ENCODE peak calls at places on chromosomes 4 and X, in seven cellular contexts. One of them, this sample, is unnamed.

GRCh38 chr4:6446130-6446482 is 26.3 kb downstream of the PPP2R2C start:
- DNase-seq in suprapubic skin: no peak
- DNase-seq in retinal pigment epithelial cell: no peak
- DNase-seq in fibroblast of the aortic adventitia: no peak
- DNase-seq in endothelial cell: no peak
- DNase-seq in right atrium auricular region: no peak
- DNase-seq in RWPE2: no peak
- DNase-seq in this sample: no peak

GRCh38 chr4:174154455-174154854 is 129.0 kb downstream of the FBXO8 start:
- DNase-seq in endothelial cell: no peak
- DNase-seq in suprapubic skin: no peak
- DNase-seq in retinal pigment epithelial cell: peak; percentile 20
- DNase-seq in fibroblast of the aortic adventitia: peak; percentile 80
- DNase-seq in RWPE2: no peak
- DNase-seq in right atrium auricular region: no peak
- DNase-seq in this sample: no peak

GRCh38 chr4:81919810-81920209 is 448.1 kb upstream of the RASGEF1B start:
- DNase-seq in RWPE2: no peak
- DNase-seq in endothelial cell: peak; percentile 10
- DNase-seq in retinal pigment epithelial cell: no peak
- DNase-seq in fibroblast of the aortic adventitia: no peak
- DNase-seq in right atrium auricular region: no peak
- DNase-seq in suprapubic skin: no peak
- DNase-seq in this sample: no peak

GRCh38 chr4:122576261-122577188 is 44.3 kb downstream of the IL21 start:
- DNase-seq in endothelial cell: peak; percentile 36
- DNase-seq in right atrium auricular region: no peak
- DNase-seq in retinal pigment epithelial cell: no peak
- DNase-seq in RWPE2: no peak
- DNase-seq in suprapubic skin: no peak
- DNase-seq in fibroblast of the aortic adventitia: peak; percentile 76
- DNase-seq in this sample: no peak

GRCh38 chr4:76194325-76194724 is 19.3 kb downstream of the SCARB2 start:
- DNase-seq in suprapubic skin: no peak
- DNase-seq in fibroblast of the aortic adventitia: peak; percentile 98
- DNase-seq in RWPE2: no peak
- DNase-seq in retinal pigment epithelial cell: peak; percentile 87
- DNase-seq in endothelial cell: no peak
- DNase-seq in right atrium auricular region: no peak
- DNase-seq in this sample: no peak

GRCh38 chr4:37699874-37700481 is 13.8 kb upstream of the RELL1 start:
- DNase-seq in retinal pigment epithelial cell: no peak
- DNase-seq in endothelial cell: no peak
- DNase-seq in RWPE2: no peak
- DNase-seq in fibroblast of the aortic adventitia: no peak
- DNase-seq in right atrium auricular region: no peak
- DNase-seq in suprapubic skin: no peak
- DNase-seq in this sample: no peak

GRCh38 chr4:155935389-155935986 is 18.2 kb downstream of the CTSO start:
- DNase-seq in fibroblast of the aortic adventitia: no peak
- DNase-seq in endothelial cell: no peak
- DNase-seq in RWPE2: no peak
- DNase-seq in right atrium auricular region: no peak
- DNase-seq in suprapubic skin: no peak
- DNase-seq in retinal pigment epithelial cell: no peak
- DNase-seq in this sample: no peak

GRCh38 chr4:3418029-3418762 is 23.6 kb upstream of the HGFAC start:
- DNase-seq in retinal pigment epithelial cell: no peak
- DNase-seq in RWPE2: peak; percentile 38
- DNase-seq in endothelial cell: no peak
- DNase-seq in fibroblast of the aortic adventitia: no peak
- DNase-seq in suprapubic skin: peak; percentile 52
- DNase-seq in right atrium auricular region: no peak
- DNase-seq in this sample: no peak

GRCh38 chr4:87150498-87151261 is 69.7 kb downstream of the KLHL8 start:
- DNase-seq in retinal pigment epithelial cell: peak; percentile 21
- DNase-seq in suprapubic skin: no peak
- DNase-seq in RWPE2: no peak
- DNase-seq in endothelial cell: peak; percentile 66
- DNase-seq in fibroblast of the aortic adventitia: peak; percentile 80
- DNase-seq in right atrium auricular region: no peak
- DNase-seq in this sample: no peak

GRCh38 chr4:155566241-155566823 is 100.3 kb upstream of the GUCY1A1 start:
- DNase-seq in endothelial cell: no peak
- DNase-seq in retinal pigment epithelial cell: no peak
- DNase-seq in right atrium auricular region: no peak
- DNase-seq in fibroblast of the aortic adventitia: peak; percentile 14
- DNase-seq in suprapubic skin: no peak
- DNase-seq in RWPE2: no peak
- DNase-seq in this sample: no peak

GRCh38 chrX:23100826-23101225 is 101.1 kb downstream of the DDX53 start:
- DNase-seq in RWPE2: no peak
- DNase-seq in endothelial cell: no peak
- DNase-seq in fibroblast of the aortic adventitia: no peak
- DNase-seq in right atrium auricular region: no peak
- DNase-seq in suprapubic skin: no peak
- DNase-seq in retinal pigment epithelial cell: no peak
- DNase-seq in this sample: no peak

GRCh38 chr4:143405197-143405730 is 68.6 kb downstream of the GAB1 start:
- DNase-seq in RWPE2: no peak
- DNase-seq in suprapubic skin: no peak
- DNase-seq in endothelial cell: no peak
- DNase-seq in retinal pigment epithelial cell: no peak
- DNase-seq in fibroblast of the aortic adventitia: no peak
- DNase-seq in right atrium auricular region: no peak
- DNase-seq in this sample: no peak

GRCh38 chr4:110503588-110504435 is 27.9 kb downstream of the ENPEP start:
- DNase-seq in endothelial cell: no peak
- DNase-seq in right atrium auricular region: no peak
- DNase-seq in fibroblast of the aortic adventitia: peak; percentile 54
- DNase-seq in retinal pigment epithelial cell: no peak
- DNase-seq in RWPE2: no peak
- DNase-seq in suprapubic skin: no peak
- DNase-seq in this sample: no peak

GRCh38 chrX:134836497-134836968 is 154.3 kb upstream of the SMIM10 start:
- DNase-seq in right atrium auricular region: no peak
- DNase-seq in fibroblast of the aortic adventitia: peak; percentile 23
- DNase-seq in endothelial cell: no peak
- DNase-seq in RWPE2: no peak
- DNase-seq in retinal pigment epithelial cell: peak; percentile 24
- DNase-seq in suprapubic skin: no peak
- DNase-seq in this sample: no peak

GRCh38 chr4:107153228-107153627 is 117.1 kb upstream of the DKK2 start:
- DNase-seq in retinal pigment epithelial cell: no peak
- DNase-seq in RWPE2: no peak
- DNase-seq in suprapubic skin: no peak
- DNase-seq in fibroblast of the aortic adventitia: peak; percentile 33
- DNase-seq in right atrium auricular region: no peak
- DNase-seq in endothelial cell: peak; percentile 80
- DNase-seq in this sample: no peak

GRCh38 chrX:102934624-102935023 is 2.4 kb upstream of the RAB40AL start:
- DNase-seq in RWPE2: no peak
- DNase-seq in endothelial cell: peak; percentile 28
- DNase-seq in suprapubic skin: no peak
- DNase-seq in retinal pigment epithelial cell: no peak
- DNase-seq in fibroblast of the aortic adventitia: peak; percentile 37
- DNase-seq in right atrium auricular region: no peak
- DNase-seq in this sample: no peak

GRCh38 chrX:70219938-70220764 is 14.3 kb upstream of the AWAT1 start:
- DNase-seq in retinal pigment epithelial cell: peak; percentile 1
- DNase-seq in fibroblast of the aortic adventitia: peak; percentile 85
- DNase-seq in endothelial cell: no peak
- DNase-seq in right atrium auricular region: no peak
- DNase-seq in suprapubic skin: no peak
- DNase-seq in RWPE2: peak; percentile 58
- DNase-seq in this sample: no peak

GRCh38 chr4:71783972-71784371 is at the start of gene GC:
- DNase-seq in suprapubic skin: no peak
- DNase-seq in RWPE2: no peak
- DNase-seq in right atrium auricular region: no peak
- DNase-seq in endothelial cell: no peak
- DNase-seq in retinal pigment epithelial cell: no peak
- DNase-seq in fibroblast of the aortic adventitia: no peak
- DNase-seq in this sample: no peak

GRCh38 chrX:105564536-105564935 is 257.8 kb upstream of the NRK start:
- DNase-seq in suprapubic skin: no peak
- DNase-seq in fibroblast of the aortic adventitia: peak; percentile 70
- DNase-seq in endothelial cell: no peak
- DNase-seq in right atrium auricular region: no peak
- DNase-seq in retinal pigment epithelial cell: peak; percentile 48
- DNase-seq in RWPE2: no peak
- DNase-seq in this sample: no peak

GRCh38 chr4:164952551-164952950 is 24.9 kb downstream of the TRIM61 start:
- DNase-seq in retinal pigment epithelial cell: no peak
- DNase-seq in endothelial cell: no peak
- DNase-seq in fibroblast of the aortic adventitia: no peak
- DNase-seq in suprapubic skin: no peak
- DNase-seq in RWPE2: no peak
- DNase-seq in right atrium auricular region: no peak
- DNase-seq in this sample: no peak

GRCh38 chrX:136194546-136194945 is 47.2 kb downstream of the FHL1 start:
- DNase-seq in RWPE2: no peak
- DNase-seq in fibroblast of the aortic adventitia: no peak
- DNase-seq in right atrium auricular region: no peak
- DNase-seq in retinal pigment epithelial cell: no peak
- DNase-seq in endothelial cell: no peak
- DNase-seq in suprapubic skin: no peak
- DNase-seq in this sample: no peak

GRCh38 chr4:128287871-128288688 is 467 bp upstream of the PGRMC2 start:
- DNase-seq in fibroblast of the aortic adventitia: peak; percentile 99
- DNase-seq in retinal pigment epithelial cell: peak; percentile 97
- DNase-seq in RWPE2: peak; percentile 100
- DNase-seq in endothelial cell: peak; percentile 98
- DNase-seq in right atrium auricular region: peak; percentile 99
- DNase-seq in suprapubic skin: peak; percentile 100
- DNase-seq in this sample: peak; percentile 68
- TF ChIP-seq CTCF in fibroblast of the aortic adventitia: peak; percentile 36
- TF ChIP-seq CTCF in retinal pigment epithelial cell: peak; percentile 5
- TF ChIP-seq CTCF in RWPE2: peak; percentile 21
- TF ChIP-seq CTCF in endothelial cell: no peak
- TF ChIP-seq CTCF in right atrium auricular region: peak; percentile 34
- TF ChIP-seq CTCF in suprapubic skin: peak; percentile 19
- TF ChIP-seq CTCF in this sample: no peak

DNA sequence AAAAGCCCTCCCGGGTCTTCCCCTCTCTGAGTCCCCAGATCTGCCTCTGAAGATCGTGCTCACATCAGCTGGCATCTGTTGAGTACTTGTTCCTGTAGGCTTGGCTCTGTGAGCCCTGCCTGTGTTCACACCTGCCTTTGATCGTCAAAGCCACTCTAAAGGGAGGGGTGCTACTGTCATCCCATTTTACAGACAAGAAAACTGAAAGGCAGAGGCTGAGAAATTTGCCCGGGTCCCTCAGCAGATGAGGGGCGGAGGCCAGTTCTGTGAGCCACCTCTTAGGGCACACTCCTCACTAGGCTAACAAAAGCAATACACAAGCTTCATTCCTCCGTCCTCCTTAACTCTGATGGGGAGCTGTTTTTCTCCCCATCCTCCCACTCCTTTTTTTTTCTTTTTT is 655 bp downstream of the CYTL1 start:
- DNase-seq in retinal pigment epithelial cell: no peak
- DNase-seq in fibroblast of the aortic adventitia: no peak
- DNase-seq in RWPE2: no peak
- DNase-seq in suprapubic skin: no peak
- DNase-seq in endothelial cell: no peak
- DNase-seq in right atrium auricular region: peak; percentile 48
- DNase-seq in this sample: no peak
- TF ChIP-seq CTCF in retinal pigment epithelial cell: no peak
- TF ChIP-seq CTCF in fibroblast of the aortic adventitia: no peak
- TF ChIP-seq CTCF in RWPE2: no peak
- TF ChIP-seq CTCF in suprapubic skin: no peak
- TF ChIP-seq CTCF in endothelial cell: no peak
- TF ChIP-seq CTCF in right atrium auricular region: no peak
- TF ChIP-seq CTCF in this sample: no peak

GRCh38 chr4:151743894-151744293 is 16.9 kb downstream of the GATB start:
- DNase-seq in suprapubic skin: no peak
- DNase-seq in endothelial cell: no peak
- DNase-seq in retinal pigment epithelial cell: no peak
- DNase-seq in fibroblast of the aortic adventitia: no peak
- DNase-seq in right atrium auricular region: no peak
- DNase-seq in RWPE2: no peak
- DNase-seq in this sample: no peak

GRCh38 chr4:151736367-151736766 is 24.4 kb downstream of the GATB start:
- DNase-seq in retinal pigment epithelial cell: no peak
- DNase-seq in endothelial cell: no peak
- DNase-seq in right atrium auricular region: no peak
- DNase-seq in RWPE2: no peak
- DNase-seq in suprapubic skin: no peak
- DNase-seq in fibroblast of the aortic adventitia: no peak
- DNase-seq in this sample: no peak

GRCh38 chr4:151743128-151743854 is 17.5 kb downstream of the GATB start:
- DNase-seq in fibroblast of the aortic adventitia: no peak
- DNase-seq in RWPE2: no peak
- DNase-seq in endothelial cell: no peak
- DNase-seq in suprapubic skin: no peak
- DNase-seq in retinal pigment epithelial cell: peak; percentile 50
- DNase-seq in right atrium auricular region: no peak
- DNase-seq in this sample: no peak

GRCh38 chr4:151738706-151739105 is 22.1 kb downstream of the GATB start:
- DNase-seq in RWPE2: no peak
- DNase-seq in suprapubic skin: no peak
- DNase-seq in endothelial cell: no peak
- DNase-seq in retinal pigment epithelial cell: no peak
- DNase-seq in fibroblast of the aortic adventitia: no peak
- DNase-seq in right atrium auricular region: no peak
- DNase-seq in this sample: no peak

DNA sequence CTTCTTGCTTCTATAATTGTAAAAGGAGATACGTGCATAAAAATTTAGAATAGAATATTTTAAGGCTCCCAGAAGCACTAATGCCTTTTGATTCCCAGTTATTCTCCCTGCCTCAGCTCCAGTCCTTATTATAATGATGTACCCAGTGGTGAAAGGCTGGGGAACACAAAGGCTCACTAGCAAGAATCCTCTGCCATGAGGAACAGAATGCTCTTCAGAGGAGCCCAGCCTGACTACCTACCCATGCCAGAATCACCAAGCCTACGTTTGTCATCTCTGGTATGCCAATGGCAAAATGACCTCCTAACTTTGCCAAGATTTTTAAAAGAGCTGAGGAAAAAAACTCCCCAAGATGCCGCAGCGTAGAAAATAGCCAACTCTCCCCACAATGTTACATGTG is 21.7 kb downstream of the GATB start:
- DNase-seq in suprapubic skin: no peak
- DNase-seq in right atrium auricular region: no peak
- DNase-seq in RWPE2: no peak
- DNase-seq in endothelial cell: no peak
- DNase-seq in retinal pigment epithelial cell: no peak
- DNase-seq in fibroblast of the aortic adventitia: no peak
- DNase-seq in this sample: no peak
- TF ChIP-seq CTCF in suprapubic skin: no peak
- TF ChIP-seq CTCF in right atrium auricular region: no peak
- TF ChIP-seq CTCF in RWPE2: no peak
- TF ChIP-seq CTCF in endothelial cell: no peak
- TF ChIP-seq CTCF in retinal pigment epithelial cell: no peak
- TF ChIP-seq CTCF in fibroblast of the aortic adventitia: no peak
- TF ChIP-seq CTCF in this sample: no peak

DNA sequence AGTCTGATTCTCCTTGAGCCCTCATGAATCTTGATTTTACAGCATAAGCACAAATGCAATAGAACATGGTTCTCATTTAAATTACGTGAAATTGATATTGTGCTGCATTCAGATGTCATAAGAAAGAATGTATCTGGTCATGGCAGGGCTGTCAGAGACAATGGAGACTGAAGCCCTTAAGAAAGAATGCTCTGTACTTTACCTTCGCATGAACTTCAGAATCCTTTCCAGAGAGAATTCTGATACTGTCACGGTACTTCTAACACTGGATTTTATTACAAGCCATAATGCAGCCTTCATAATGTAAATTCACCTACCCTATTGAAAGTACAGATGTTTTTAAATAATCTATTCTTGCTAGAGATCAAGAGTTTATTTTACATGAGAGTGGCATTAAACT is 677.9 kb upstream of the ADGRL3 start:
- DNase-seq in right atrium auricular region: no peak
- DNase-seq in retinal pigment epithelial cell: no peak
- DNase-seq in endothelial cell: no peak
- DNase-seq in suprapubic skin: no peak
- DNase-seq in RWPE2: no peak
- DNase-seq in fibroblast of the aortic adventitia: no peak
- DNase-seq in this sample: no peak
- TF ChIP-seq CTCF in right atrium auricular region: no peak
- TF ChIP-seq CTCF in retinal pigment epithelial cell: no peak
- TF ChIP-seq CTCF in endothelial cell: no peak
- TF ChIP-seq CTCF in suprapubic skin: no peak
- TF ChIP-seq CTCF in RWPE2: no peak
- TF ChIP-seq CTCF in fibroblast of the aortic adventitia: no peak
- TF ChIP-seq CTCF in this sample: no peak

This sample was measured in D721Med.